ENCODE peak calls at places on chromosome 15, in eight cellular contexts. S is gastrocnemius medialis; H is IMR-90; Q is effector memory CD4-positive, alpha-beta T cell; O is pancreas; Z is fibroblast of lung; U is sigmoid colon; K is PC-3. E is an unnamed sample. For H3K36me3, the result is how much of the 10 kb centered on the place peaks cover.

GRCh38 chr15:53520867-53521525 is 238.5 kb downstream of the WDR72 start:
- DNase-seq in Z (no peak), Q (no peak), S (no peak), U (no peak), K (no peak), H (no peak), O (no peak), E (no peak)

GRCh38 chr15:45064386-45064785 is 41.4 kb downstream of the SORD start:
- DNase-seq in Z (peak), K (peak), S (no peak), Q (no peak), H (peak), O (no peak), U (no peak), E (no peak)

GRCh38 chr15:71725215-71725955 is 85.0 kb upstream of the NR2E3 start:
- DNase-seq in S (no peak), K (peak), U (no peak), Z (peak), O (no peak), Q (no peak), H (peak), E (no peak)

GRCh38 chr15:40770147-40770721 is 454 bp downstream of the C15orf62 start:
- DNase-seq in H (no peak), O (no peak), K (no peak), S (no peak), Z (no peak), Q (no peak), U (no peak), E (no peak)

GRCh38 chr15:89406756-89407650 is 72.4 kb upstream of the POLG start:
- DNase-seq in H (no peak), U (no peak), O (no peak), S (no peak), K (no peak), Q (no peak), Z (no peak), E (no peak)

GRCh38 chr15:48833526-48833925 is 22.7 kb upstream of the CEP152 start:
- DNase-seq in O (no peak), S (no peak), H (no peak), Z (no peak), U (no peak), K (no peak), Q (no peak), E (no peak)

GRCh38 chr15:22888120-22888859 is 49.8 kb downstream of the NIPA2 start:
- DNase-seq in H (peak), O (no peak), K (peak), Q (no peak), U (no peak), Z (peak), S (no peak), E (no peak)

GRCh38 chr15:100878601-100879000 is 1.0 kb upstream of the ALDH1A3 start:
- DNase-seq in Z (no peak), S (no peak), U (no peak), O (peak), H (no peak), K (no peak), Q (no peak), E (no peak)

GRCh38 chr15:97966924-97967620 is 6.6 kb downstream of the ARRDC4 start:
- DNase-seq in H (no peak), K (no peak), Q (no peak), O (no peak), Z (no peak), U (no peak), S (no peak), E (no peak)

GRCh38 chr15:85780586-85780985 is 14.1 kb downstream of the KLHL25 start:
- DNase-seq in H (no peak), U (no peak), S (no peak), O (no peak), Q (no peak), K (no peak), Z (no peak), E (no peak)

DNA sequence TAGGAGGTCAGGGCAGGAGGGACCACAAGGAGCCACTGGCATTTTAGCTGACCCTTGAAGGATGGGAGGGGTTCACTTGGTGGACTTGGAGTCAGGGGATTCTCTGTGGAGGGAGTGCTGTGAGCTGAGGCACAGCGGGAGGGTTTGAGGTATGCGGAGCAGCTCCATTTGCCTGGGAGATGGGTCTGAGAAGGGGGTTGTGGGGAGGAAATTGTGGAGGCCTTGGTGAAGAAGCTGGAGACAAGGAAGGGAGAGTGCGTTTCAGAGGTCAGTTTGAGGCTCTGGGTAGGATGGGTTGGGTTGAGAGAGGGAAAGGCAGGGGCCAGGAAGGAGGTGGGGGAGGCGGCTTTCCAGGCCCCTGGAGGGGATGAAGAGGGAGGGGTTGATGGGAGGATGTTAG is 20.2 kb downstream of the PLEKHO2 start:
- DNase-seq in K (no peak), H (no peak), O (no peak), U (no peak), Q (no peak), S (no peak), Z (no peak), E (no peak)
- H3K36me3 ChIP-seq in K (under half), H (half or more), O (under half), U (under half), Q (half or more), S (under half), Z (under half), E (under half)

DNA sequence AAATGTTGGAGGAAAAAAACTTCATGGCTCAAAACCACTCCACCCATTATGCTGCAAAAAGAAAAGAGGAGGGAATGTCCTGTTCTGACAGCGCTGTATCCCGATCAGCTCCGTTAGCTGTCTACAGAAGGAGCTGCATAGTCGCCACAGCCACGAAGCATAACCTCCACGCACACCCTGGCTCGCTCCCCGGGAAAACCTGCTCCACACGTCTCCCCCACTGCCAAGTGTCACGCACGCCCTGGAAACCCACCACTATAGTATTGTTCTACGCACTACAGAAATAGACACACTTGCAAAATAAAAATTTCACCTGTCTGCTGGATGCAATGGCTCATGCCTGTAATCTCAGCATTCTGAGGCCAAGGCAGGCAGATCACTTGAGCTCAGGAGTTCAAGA is 55.8 kb downstream of the TBC1D2B start:
- DNase-seq in U (no peak), K (no peak), S (no peak), Z (no peak), H (no peak), Q (no peak), O (no peak), E (no peak)
- H3K36me3 ChIP-seq in U (under half), K (under half), S (under half), Z (under half), H (under half), Q (under half), O (under half), E (under half)

DNA sequence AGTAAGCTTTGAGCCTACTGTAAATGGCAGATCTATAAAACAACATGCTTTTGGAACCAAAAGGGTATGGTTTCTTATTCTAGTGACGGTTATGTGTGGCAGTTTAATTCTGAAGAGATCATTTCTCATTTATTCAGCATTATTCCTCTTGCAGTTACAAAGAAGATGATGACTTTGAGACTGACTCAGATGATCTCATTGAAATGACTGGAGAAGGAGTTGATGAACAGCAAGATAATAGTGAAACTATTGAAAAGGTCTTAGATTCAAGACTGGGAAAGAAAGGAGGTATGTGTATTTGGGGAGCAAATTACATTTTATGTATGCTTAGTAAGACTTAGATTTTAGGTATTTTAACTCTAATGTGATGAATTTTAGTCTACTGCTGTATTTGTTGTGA is 41.5 kb downstream of the CHD2 start:
- DNase-seq in U (no peak), S (no peak), Z (no peak), K (no peak), O (no peak), H (no peak), Q (no peak), E (no peak)
- H3K36me3 ChIP-seq in U (under half), S (half or more), Z (under half), K (half or more), O (half or more), H (half or more), Q (half or more), E (half or more)

GRCh38 chr15:67187351-67187854 is 67.1 kb downstream of the AAGAB start:
- DNase-seq in O (no peak), Z (no peak), U (peak), Q (no peak), K (no peak), H (no peak), S (peak), E (no peak)

GRCh38 chr15:67190813-67191212 is 63.6 kb downstream of the AAGAB start:
- DNase-seq in S (peak), H (peak), Q (no peak), K (no peak), U (no peak), Z (no peak), O (no peak), E (no peak)

GRCh38 chr15:67188551-67189218 is 65.8 kb downstream of the AAGAB start:
- DNase-seq in O (no peak), Z (peak), U (peak), K (no peak), Q (no peak), S (peak), H (peak), E (no peak)

GRCh38 chr15:67190326-67190725 is 64.1 kb downstream of the AAGAB start:
- DNase-seq in Q (no peak), H (peak), K (no peak), U (no peak), S (no peak), O (no peak), Z (no peak), E (no peak)

DNA sequence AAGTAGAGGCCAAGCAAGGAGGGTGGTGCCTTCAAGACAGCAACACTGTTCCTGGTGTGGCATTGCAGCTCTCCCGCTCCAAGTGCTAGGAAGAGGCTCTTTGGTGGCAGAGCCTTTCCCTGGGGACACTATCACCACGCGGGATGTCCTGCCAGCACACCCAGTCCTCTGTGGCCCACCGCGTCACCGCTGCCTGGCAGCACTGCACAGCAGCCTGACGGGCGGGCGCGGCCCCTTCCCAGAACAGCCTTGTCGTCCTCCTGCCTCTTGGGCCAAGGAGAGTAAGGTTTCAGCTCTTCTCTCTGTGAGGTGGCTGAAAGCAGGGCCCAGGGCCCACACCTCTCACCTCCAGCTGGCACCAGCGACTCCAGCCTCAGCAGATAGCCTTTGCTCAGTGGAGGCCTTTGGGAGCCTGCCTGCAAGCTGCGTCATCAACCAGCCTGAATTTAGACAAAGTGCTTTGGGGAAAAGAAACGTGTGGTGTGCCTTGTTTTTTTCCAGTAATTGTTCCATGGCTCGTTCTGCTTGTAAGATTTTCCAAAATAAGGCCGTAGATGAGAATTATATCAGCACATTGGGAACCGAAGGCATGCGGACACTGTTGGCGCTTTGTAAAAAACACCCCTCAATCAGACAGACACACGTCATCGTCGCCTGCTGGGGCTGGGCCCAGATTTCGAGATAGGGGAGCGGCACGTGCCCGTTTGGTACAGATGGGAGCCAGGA is 65.0 kb downstream of the AAGAB start:
- DNase-seq in U (peak), O (no peak), S (peak), K (no peak), Q (no peak), Z (no peak), H (peak), E (no peak)
- H3K36me3 ChIP-seq in U (under half), O (under half), S (under half), K (half or more), Q (half or more), Z (half or more), H (half or more), E (under half)

DNA sequence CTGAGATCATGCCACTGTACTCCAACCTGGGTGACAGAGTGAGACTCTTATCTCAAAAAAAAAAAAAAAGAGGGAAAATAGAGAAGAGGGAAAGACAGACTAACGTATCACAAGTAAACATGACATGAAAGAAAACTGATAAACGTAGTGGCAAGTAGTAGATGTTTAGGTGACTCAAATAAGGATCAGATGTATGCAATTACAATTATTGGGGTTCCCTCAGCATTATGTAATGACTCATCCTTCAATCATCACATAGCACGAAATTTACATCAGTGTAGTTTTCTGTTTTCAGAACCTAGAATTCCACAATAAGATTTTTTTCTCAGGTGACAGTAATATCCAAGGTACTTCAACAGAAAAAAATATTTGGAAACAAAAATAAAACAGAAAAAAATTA is 46.6 kb downstream of the DPP8 start:
- DNase-seq in U (no peak), K (no peak), H (peak), S (no peak), O (no peak), Z (no peak), Q (no peak), E (no peak)
- H3K36me3 ChIP-seq in U (under half), K (under half), H (under half), S (half or more), O (under half), Z (under half), Q (half or more), E (under half)

GRCh38 chr15:92886815-92887214 is 13.3 kb upstream of the CHD2 start:
- DNase-seq in Z (no peak), Q (no peak), U (no peak), O (no peak), S (no peak), H (no peak), K (no peak), E (no peak)
- H3K36me3 ChIP-seq in Z (under half), Q (under half), U (under half), O (under half), S (half or more), H (under half), K (half or more), E (under half)

DNA sequence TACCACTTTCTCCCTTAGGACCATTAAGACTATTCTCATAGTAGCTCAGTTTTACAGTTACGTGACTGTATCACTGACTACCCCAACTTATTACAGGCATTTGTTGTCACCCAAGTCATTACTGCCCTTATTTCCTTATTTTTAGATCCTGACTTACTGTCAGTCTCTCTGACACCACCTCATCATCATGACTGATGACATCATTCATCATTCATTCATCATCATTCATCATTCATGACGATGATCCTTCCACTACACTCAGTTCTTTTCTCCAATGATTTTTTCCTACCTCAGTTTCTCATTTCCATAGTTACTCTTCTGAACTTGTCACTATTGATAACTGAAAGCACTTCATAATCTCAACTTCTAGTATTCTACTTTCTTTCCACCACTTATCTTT is 83.8 kb downstream of the ADAM10 start:
- DNase-seq in K (no peak), Q (no peak), H (no peak), S (no peak), Z (no peak), U (no peak), O (no peak), E (no peak)
- H3K36me3 ChIP-seq in K (under half), Q (under half), H (under half), S (under half), Z (under half), U (under half), O (under half), E (under half)

E was measured in esophagus squamous epithelium.